ENCODE peak calls at places on chromosomes 5 and 9, in nine cellular contexts. F is heart right ventricle, L is B cell, W is stomach, O is H1, V is SK-N-SH, A is NB4, T is GM13977, I is BE2C. Z is an unnamed sample.

GRCh38 chr9:100637787-100638186 is 59.9 kb downstream of the CAVIN4 start:
- DNase-seq in F (no peak), L (no peak), W (no peak), O (peak; percentile 67), V (no peak), A (no peak), T (no peak), I (peak; percentile 10), Z (no peak)

GRCh38 chr9:93827545-93828330 is 127.4 kb downstream of the BARX1 start:
- DNase-seq in F (no peak), L (peak; percentile 33), W (peak; percentile 55), O (peak; percentile 89), V (peak; percentile 96), A (peak; percentile 41), T (peak; percentile 77), I (peak; percentile 64), Z (no peak)

GRCh38 chr9:135227641-135228251 is 140.3 kb downstream of the OLFM1 start:
- DNase-seq in F (no peak), L (no peak), W (no peak), O (no peak), V (no peak), A (no peak), T (no peak), I (peak; percentile 6), Z (no peak)

GRCh38 chr5:129973716-129974426 is 69.6 kb downstream of the CHSY3 start:
- DNase-seq in F (no peak), L (no peak), W (no peak), O (no peak), V (no peak), A (no peak), T (no peak), I (no peak), Z (no peak)

GRCh38 chr9:13569706-13570423 is 290.4 kb upstream of the MPDZ start:
- DNase-seq in F (no peak), L (no peak), W (no peak), O (no peak), V (no peak), A (no peak), T (no peak), I (no peak), Z (no peak)

GRCh38 chr5:180126716-180127681 is 55.4 kb upstream of the RNF130 start:
- DNase-seq in F (no peak), L (peak; percentile 43), W (peak; percentile 39), O (peak; percentile 87), V (peak; percentile 92), A (peak; percentile 30), T (peak; percentile 81), I (peak; percentile 63), Z (no peak)

GRCh38 chr5:83628360-83628759 is 92.3 kb downstream of the HAPLN1 start:
- DNase-seq in F (no peak), L (no peak), W (no peak), O (no peak), V (no peak), A (no peak), T (no peak), I (no peak), Z (no peak)

GRCh38 chr9:90107021-90107771 is 502.4 kb downstream of the GADD45G start:
- DNase-seq in F (peak; percentile 79), L (no peak), W (peak; percentile 65), O (no peak), V (no peak), A (no peak), T (no peak), I (peak; percentile 24), Z (no peak)

GRCh38 chr5:90557871-90558270 is 726 bp upstream of the ADGRV1 start:
- DNase-seq in F (no peak), L (no peak), W (no peak), O (no peak), V (no peak), A (no peak), T (no peak), I (no peak), Z (no peak)

GRCh38 chr5:90557391-90557790 is 1.2 kb upstream of the ADGRV1 start:
- DNase-seq in F (no peak), L (no peak), W (no peak), O (no peak), V (no peak), A (no peak), T (no peak), I (no peak), Z (no peak)

GRCh38 chr5:90555666-90556065 is 2.9 kb upstream of the ADGRV1 start:
- DNase-seq in F (no peak), L (no peak), W (no peak), O (no peak), V (no peak), A (no peak), T (no peak), I (no peak), Z (no peak)

GRCh38 chr5:90560771-90561170 is 2.2 kb downstream of the ADGRV1 start:
- DNase-seq in F (no peak), L (no peak), W (no peak), O (no peak), V (no peak), A (no peak), T (no peak), I (no peak), Z (no peak)

GRCh38 chr5:90558344-90559192 is at the start of gene ADGRV1:
- DNase-seq in F (no peak), L (peak; percentile 32), W (peak; percentile 77), O (peak; percentile 92), V (peak; percentile 96), A (no peak), T (peak; percentile 28), I (peak; percentile 53), Z (no peak)
- TF ChIP-seq CTCF in F (no peak), L (no peak), W (no peak), O (no peak), V (no peak), A (no peak), T (no peak), I (no peak), Z (no peak)

DNA sequence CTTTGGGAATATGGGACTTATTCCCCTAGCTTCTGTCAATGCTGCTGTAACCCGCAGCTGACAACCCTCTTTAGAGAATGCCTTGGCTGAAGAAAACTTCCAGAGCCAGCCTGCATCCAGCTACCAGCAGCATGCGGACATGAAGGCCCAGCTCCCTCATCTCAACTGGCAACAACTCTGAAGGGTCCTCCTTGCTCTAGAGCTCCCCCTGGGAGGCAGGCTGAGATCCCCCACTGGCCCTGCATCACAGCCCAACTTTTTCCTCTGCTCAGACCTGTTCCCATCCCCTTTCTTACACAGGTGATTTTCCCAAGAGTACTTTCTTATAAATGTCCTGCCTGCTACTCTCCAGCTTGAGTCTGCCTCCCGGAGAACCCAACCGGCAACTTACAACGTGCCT is 18.7 kb upstream of the WNT8A start:
- DNase-seq in F (no peak), L (no peak), W (no peak), O (peak; percentile 79), V (no peak), A (peak; percentile 24), T (no peak), I (peak; percentile 33), Z (no peak)
- TF ChIP-seq CTCF in F (peak; percentile 21), L (no peak), W (no peak), O (peak; percentile 80), V (peak; percentile 30), A (peak; percentile 61), T (peak; percentile 56), I (peak; percentile 55), Z (peak; percentile 67)

GRCh38 chr9:98075332-98075805 is 18.8 kb downstream of the NANS start:
- DNase-seq in F (no peak), L (no peak), W (peak; percentile 44), O (no peak), V (no peak), A (no peak), T (no peak), I (no peak), Z (no peak)

GRCh38 chr9:98078895-98079294 is 22.4 kb downstream of the NANS start:
- DNase-seq in F (no peak), L (no peak), W (no peak), O (no peak), V (no peak), A (no peak), T (no peak), I (no peak), Z (no peak)

GRCh38 chr9:98071737-98072136 is 15.2 kb downstream of the NANS start:
- DNase-seq in F (no peak), L (no peak), W (peak; percentile 56), O (no peak), V (no peak), A (no peak), T (no peak), I (no peak), Z (no peak)

GRCh38 chr9:98070704-98071103 is 14.2 kb downstream of the NANS start:
- DNase-seq in F (no peak), L (no peak), W (no peak), O (no peak), V (no peak), A (no peak), T (no peak), I (no peak), Z (no peak)

DNA sequence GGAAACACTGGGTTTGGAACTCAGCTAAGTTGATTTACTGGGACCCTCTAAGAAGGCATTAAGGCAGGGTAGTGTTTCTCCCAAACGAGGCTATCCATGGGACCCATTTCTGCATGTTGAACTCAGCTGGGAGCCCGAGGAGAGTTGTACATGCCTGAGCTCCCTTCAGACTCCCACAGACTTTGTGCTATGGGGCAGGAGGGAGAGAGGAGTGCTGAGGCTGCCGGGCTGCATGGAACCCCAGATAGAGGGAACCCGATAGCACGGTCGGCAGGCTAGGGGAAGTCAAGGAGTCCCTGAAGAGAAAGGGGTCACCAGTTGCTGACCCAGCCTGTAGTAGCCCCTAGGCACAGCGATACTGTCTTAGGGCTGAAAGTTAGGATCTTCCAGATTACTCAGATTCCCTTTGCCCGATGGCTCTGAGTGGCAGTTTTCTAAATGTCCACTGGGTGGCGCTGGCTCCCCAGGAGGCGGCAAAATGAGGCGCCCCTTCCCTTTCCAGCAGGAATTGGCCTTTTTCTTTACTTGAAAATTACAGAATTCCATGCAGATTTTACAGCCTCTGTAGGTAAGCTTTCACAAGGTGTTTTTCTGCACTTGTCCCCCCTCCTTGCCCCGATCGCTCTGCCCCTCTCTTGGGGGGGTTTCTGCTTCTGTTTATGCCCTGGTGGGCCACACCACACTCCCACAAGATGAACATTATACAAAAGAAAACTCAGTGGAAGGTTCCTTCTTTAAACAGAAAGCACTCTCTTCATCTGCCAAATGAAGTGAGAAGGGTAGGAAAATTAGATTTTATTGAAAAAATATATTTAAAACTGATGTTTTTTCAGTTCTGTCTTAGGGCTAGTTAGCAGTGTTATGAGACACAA is 17.8 kb downstream of the NANS start:
- DNase-seq in F (peak; percentile 59), L (peak; percentile 78), W (peak; percentile 81), O (peak; percentile 94), V (peak; percentile 79), A (peak; percentile 61), T (peak; percentile 71), I (peak; percentile 65), Z (no peak)
- TF ChIP-seq CTCF in F (peak; percentile 94), L (peak; percentile 98), W (no peak), O (peak; percentile 68), V (peak; percentile 96), A (peak; percentile 91), T (peak; percentile 92), I (peak; percentile 98), Z (peak; percentile 94)

DNA sequence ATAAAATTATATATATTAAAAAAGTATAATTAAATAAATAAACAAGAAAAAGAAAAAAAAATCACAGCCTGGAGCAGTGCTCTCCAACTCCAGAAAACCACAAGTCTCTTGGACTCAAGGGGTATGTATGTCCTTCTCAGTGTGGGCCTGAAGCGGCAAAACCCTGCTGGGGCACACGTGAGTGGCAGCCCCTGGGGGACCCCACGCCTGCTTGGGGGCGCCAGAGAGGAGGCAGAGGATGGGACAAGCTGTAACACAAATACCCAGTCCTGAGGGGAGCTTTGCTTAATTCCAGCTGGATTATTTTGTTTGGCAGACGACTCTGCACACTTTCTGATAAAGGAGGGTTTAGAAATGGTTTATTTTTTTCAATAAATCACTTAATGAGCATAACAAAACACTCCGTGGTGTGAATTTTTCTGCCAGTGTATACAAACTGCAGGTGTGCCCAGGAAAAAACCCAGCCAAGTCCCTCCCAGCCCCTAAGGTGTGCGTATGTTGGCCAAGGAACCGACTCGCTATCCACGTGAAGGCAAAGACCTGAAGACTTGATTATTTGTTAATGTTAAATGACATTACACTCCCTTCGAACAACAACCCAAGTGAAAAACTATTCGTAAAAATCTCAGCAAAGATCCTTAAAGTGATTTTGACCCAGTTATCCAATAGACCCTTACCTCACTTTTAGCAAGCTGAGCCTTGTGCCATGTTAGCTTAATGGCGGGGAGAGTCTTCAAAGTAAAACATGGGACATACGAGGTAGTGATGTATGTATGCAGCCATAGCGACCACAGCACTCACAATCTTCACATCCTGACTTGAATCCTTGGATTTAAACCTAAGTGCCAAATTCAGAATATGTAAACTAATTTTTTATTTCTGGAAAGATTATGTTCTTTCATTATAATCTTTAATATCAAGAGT is 32.9 kb downstream of the ANKH start:
- DNase-seq in F (no peak), L (no peak), W (no peak), O (peak; percentile 51), V (no peak), A (no peak), T (no peak), I (no peak), Z (no peak)
- TF ChIP-seq CTCF in F (no peak), L (no peak), W (no peak), O (peak; percentile 57), V (no peak), A (no peak), T (no peak), I (no peak), Z (no peak)

Z was measured in GM12864.